ENCODE peak calls at places on chromosomes 7 and 10, in eight cellular contexts. M is MCF 10A; B is psoas muscle; Z is DMS153; U is mucosa of gallbladder; E is activated CD8-positive, alpha-beta memory T cell treated with anti-CD3 and anti-CD28 coated beads for 24 hours; X is central memory CD8-positive, alpha-beta T cell; Q is H4. L is an unnamed sample.

GRCh38 chr7:108034586-108034985 is 31.6 kb upstream of the LAMB1 start:
- DNase-seq in M (no peak), B (no peak), Z (no peak), U (no peak), E (no peak), X (no peak), Q (no peak), L (no peak)

GRCh38 chr10:88582411-88582805 is 710 bp downstream of the RNLS start:
- DNase-seq in M (no peak), B (no peak), Z (no peak), U (no peak), E (no peak), X (no peak), Q (no peak), L (no peak)

GRCh38 chr10:78768882-78769281 is 299.9 kb upstream of the ZMIZ1 start:
- DNase-seq in M (no peak), B (no peak), Z (no peak), U (no peak), E (no peak), X (no peak), Q (no peak), L (no peak)

GRCh38 chr10:114271779-114272167 is 32.7 kb downstream of the VWA2 start:
- DNase-seq in M (peak; percentile 90), B (peak; percentile 44), Z (no peak), U (peak; percentile 31), E (no peak), X (no peak), Q (peak; percentile 96), L (no peak)

GRCh38 chr7:74179935-74180604 is 5.9 kb downstream of the EIF4H start:
- DNase-seq in M (no peak), B (no peak), Z (no peak), U (no peak), E (no peak), X (no peak), Q (no peak), L (no peak)

GRCh38 chr7:51010534-51010933 is 227.8 kb upstream of the GRB10 start:
- DNase-seq in M (no peak), B (no peak), Z (no peak), U (no peak), E (no peak), X (no peak), Q (no peak), L (no peak)

GRCh38 chr7:55570939-55571338 is 1.4 kb downstream of the VOPP1 start:
- DNase-seq in M (peak; percentile 54), B (no peak), Z (no peak), U (no peak), E (peak; percentile 35), X (no peak), Q (peak; percentile 55), L (peak; percentile 26)

GRCh38 chr10:17206210-17206709 is 4.8 kb upstream of the TRDMT1 start:
- DNase-seq in M (peak; percentile 45), B (no peak), Z (no peak), U (no peak), E (peak; percentile 66), X (no peak), Q (peak; percentile 33), L (no peak)

GRCh38 chr10:34962866-34963265 is 127.3 kb downstream of the CUL2 start:
- DNase-seq in M (no peak), B (no peak), Z (no peak), U (no peak), E (no peak), X (no peak), Q (no peak), L (no peak)

GRCh38 chr10:119715628-119716505 is 10.0 kb upstream of the INPP5F start:
- DNase-seq in M (no peak), B (no peak), Z (no peak), U (no peak), E (no peak), X (no peak), Q (no peak), L (no peak)

GRCh38 chr10:106078796-106079576 is 1085.5 kb downstream of the SORCS1 start:
- DNase-seq in M (peak; percentile 40), B (no peak), Z (no peak), U (no peak), E (no peak), X (no peak), Q (peak; percentile 45), L (no peak)

GRCh38 chr7:1237704-1238255 is 5.1 kb downstream of the UNCX start:
- DNase-seq in M (no peak), B (no peak), Z (no peak), U (no peak), E (no peak), X (no peak), Q (no peak), L (no peak)

GRCh38 chr7:39535720-39536119 is 30.5 kb upstream of the YAE1 start:
- DNase-seq in M (no peak), B (no peak), Z (no peak), U (no peak), E (no peak), X (no peak), Q (no peak), L (no peak)

GRCh38 chr10:60731134-60731883 is 47.0 kb upstream of the CDK1 start:
- DNase-seq in M (peak; percentile 32), B (no peak), Z (no peak), U (no peak), E (no peak), X (no peak), Q (no peak), L (peak; percentile 56)

GRCh38 chr7:14125998-14126397 is 136.5 kb upstream of the ETV1 start:
- DNase-seq in M (no peak), B (no peak), Z (peak; percentile 7), U (no peak), E (no peak), X (no peak), Q (peak; percentile 92), L (no peak)

GRCh38 chr7:54015251-54015650 is 526.9 kb upstream of the VSTM2A start:
- DNase-seq in M (peak; percentile 57), B (no peak), Z (no peak), U (no peak), E (no peak), X (no peak), Q (no peak), L (peak; percentile 0)

GRCh38 chr10:14325325-14325955 is 5.3 kb downstream of the FRMD4A start:
- DNase-seq in M (peak; percentile 68), B (no peak), Z (no peak), U (no peak), E (peak; percentile 73), X (no peak), Q (no peak), L (peak; percentile 44)

GRCh38 chr7:84985073-84985784 is 201.6 kb downstream of the SEMA3D start:
- DNase-seq in M (no peak), B (no peak), Z (no peak), U (no peak), E (no peak), X (no peak), Q (no peak), L (peak; percentile 42)

GRCh38 chr10:113093188-113094113 is 143.4 kb downstream of the TCF7L2 start:
- DNase-seq in M (peak; percentile 83), B (no peak), Z (peak; percentile 81), U (peak; percentile 40), E (peak; percentile 52), X (no peak), Q (peak; percentile 69), L (no peak)

GRCh38 chr7:94289071-94289470 is 105.6 kb upstream of the COL1A2 start:
- DNase-seq in M (peak; percentile 81), B (peak; percentile 25), Z (peak; percentile 85), U (peak; percentile 77), E (no peak), X (no peak), Q (peak; percentile 93), L (peak; percentile 89)

GRCh38 chr7:86991844-86992243 is 67.6 kb downstream of the ELAPOR2 start:
- DNase-seq in M (no peak), B (no peak), Z (peak; percentile 35), U (no peak), E (no peak), X (no peak), Q (no peak), L (peak; percentile 52)

GRCh38 chr7:145848691-145849090 is 267.9 kb upstream of the CNTNAP2 start:
- DNase-seq in M (peak; percentile 27), B (no peak), Z (no peak), U (no peak), E (no peak), X (no peak), Q (peak; percentile 56), L (no peak)

GRCh38 chr10:128275405-128275804 is 149.2 kb upstream of the MKI67 start:
- DNase-seq in M (no peak), B (no peak), Z (no peak), U (no peak), E (no peak), X (no peak), Q (no peak), L (peak; percentile 79)

GRCh38 chr10:370222-370825 is 235.1 kb downstream of the ZMYND11 start:
- DNase-seq in M (no peak), B (no peak), Z (no peak), U (no peak), E (no peak), X (no peak), Q (no peak), L (no peak)

GRCh38 chr7:77326131-77326530 is 90.0 kb downstream of the GSAP start:
- DNase-seq in M (peak; percentile 44), B (no peak), Z (no peak), U (no peak), E (no peak), X (no peak), Q (no peak), L (no peak)

GRCh38 chr10:16910795-16911164 is 93.6 kb upstream of the RSU1 start:
- DNase-seq in M (no peak), B (no peak), Z (no peak), U (no peak), E (no peak), X (no peak), Q (no peak), L (peak; percentile 23)

GRCh38 chr7:111029574-111030357 is 61.2 kb upstream of the LRRN3 start:
- DNase-seq in M (peak; percentile 46), B (no peak), Z (no peak), U (no peak), E (no peak), X (no peak), Q (no peak), L (peak; percentile 30)

GRCh38 chr10:102628451-102628911 is 15.8 kb upstream of the TRIM8 start:
- DNase-seq in M (peak; percentile 70), B (peak; percentile 70), Z (peak; percentile 12), U (no peak), E (no peak), X (no peak), Q (peak; percentile 24), L (no peak)

GRCh38 chr10:12729885-12730284 is 271.6 kb downstream of the CCDC3 start:
- DNase-seq in M (peak; percentile 30), B (no peak), Z (no peak), U (no peak), E (no peak), X (no peak), Q (no peak), L (peak; percentile 34)

GRCh38 chr7:16001477-16001876 is 315.0 kb upstream of the MEOX2 start:
- DNase-seq in M (no peak), B (no peak), Z (no peak), U (no peak), E (no peak), X (no peak), Q (no peak), L (no peak)

GRCh38 chr10:11667756-11668155 is 56.3 kb upstream of the USP6NL start:
- DNase-seq in M (no peak), B (no peak), Z (no peak), U (no peak), E (no peak), X (no peak), Q (no peak), L (no peak)

GRCh38 chr7:132158841-132159240 is 417.4 kb downstream of the PLXNA4 start:
- DNase-seq in M (no peak), B (no peak), Z (no peak), U (no peak), E (no peak), X (no peak), Q (no peak), L (no peak)

GRCh38 chr7:50599385-50599784 is 34.2 kb upstream of the DDC start:
- DNase-seq in M (no peak), B (no peak), Z (peak; percentile 46), U (no peak), E (no peak), X (no peak), Q (no peak), L (no peak)

GRCh38 chr7:132939495-132939894 is 142.4 kb downstream of the CHCHD3 start:
- DNase-seq in M (no peak), B (no peak), Z (peak; percentile 13), U (no peak), E (no peak), X (no peak), Q (no peak), L (no peak)